ENCODE peak calls at places on chromosomes 16 and 17, in four cellular contexts. One of them, this sample, is unnamed. For H3K4me1 and H3K36me3, the result is how much of the 10 kb centered on the place peaks cover.

GRCh38 chr17:42287305-42288077 is 807 bp upstream of the STAT5A start:
- DNase-seq in tibial nerve: no peak
- DNase-seq in Peyer's patch: peak
- DNase-seq in GM23338: peak
- DNase-seq in this sample: peak

GRCh38 chr17:60947100-60947499 is 269.4 kb downstream of the BCAS3 start:
- DNase-seq in GM23338: no peak
- DNase-seq in tibial nerve: no peak
- DNase-seq in Peyer's patch: no peak
- DNase-seq in this sample: no peak

GRCh38 chr17:79053251-79053925 is 21.2 kb upstream of the ENGASE start:
- DNase-seq in GM23338: no peak
- DNase-seq in Peyer's patch: no peak
- DNase-seq in tibial nerve: no peak
- DNase-seq in this sample: no peak

GRCh38 chr17:72465191-72466024 is 344.6 kb downstream of the SOX9 start:
- DNase-seq in GM23338: no peak
- DNase-seq in tibial nerve: no peak
- DNase-seq in Peyer's patch: no peak
- DNase-seq in this sample: no peak

GRCh38 chr16:77662241-77662640 is 60.1 kb upstream of the NUDT7 start:
- DNase-seq in Peyer's patch: no peak
- DNase-seq in tibial nerve: no peak
- DNase-seq in GM23338: no peak
- DNase-seq in this sample: no peak

GRCh38 chr17:81870978-81871386 is at the start of gene ARHGDIA:
- DNase-seq in tibial nerve: no peak
- DNase-seq in Peyer's patch: no peak
- DNase-seq in GM23338: no peak
- DNase-seq in this sample: peak

GRCh38 chr17:5785343-5785742 is 201.0 kb upstream of the NLRP1 start:
- DNase-seq in tibial nerve: no peak
- DNase-seq in GM23338: no peak
- DNase-seq in Peyer's patch: no peak
- DNase-seq in this sample: no peak

GRCh38 chr17:19991252-19991885 is 13.7 kb upstream of the AKAP10 start:
- DNase-seq in Peyer's patch: no peak
- DNase-seq in tibial nerve: no peak
- DNase-seq in GM23338: no peak
- DNase-seq in this sample: no peak

GRCh38 chr17:48127371-48128051 is 19.9 kb downstream of the SNX11 start:
- DNase-seq in GM23338: no peak
- DNase-seq in Peyer's patch: no peak
- DNase-seq in tibial nerve: no peak
- DNase-seq in this sample: no peak

GRCh38 chr16:53945996-53946395 is 242.0 kb downstream of the FTO start:
- DNase-seq in GM23338: peak
- DNase-seq in tibial nerve: no peak
- DNase-seq in Peyer's patch: no peak
- DNase-seq in this sample: no peak

GRCh38 chr16:48053346-48053745 is 102.4 kb downstream of the ABCC12 start:
- DNase-seq in Peyer's patch: no peak
- DNase-seq in GM23338: peak
- DNase-seq in tibial nerve: no peak
- DNase-seq in this sample: no peak

GRCh38 chr16:11348737-11349598 is 3.7 kb downstream of the RMI2 start:
- DNase-seq in Peyer's patch: no peak
- DNase-seq in GM23338: no peak
- DNase-seq in tibial nerve: no peak
- DNase-seq in this sample: no peak

GRCh38 chr16:11353158-11353557 is 7.9 kb downstream of the RMI2 start:
- DNase-seq in Peyer's patch: no peak
- DNase-seq in tibial nerve: no peak
- DNase-seq in GM23338: no peak
- DNase-seq in this sample: no peak

GRCh38 chr16:11347831-11348230 is 2.6 kb downstream of the RMI2 start:
- DNase-seq in tibial nerve: no peak
- DNase-seq in GM23338: no peak
- DNase-seq in Peyer's patch: no peak
- DNase-seq in this sample: no peak

GRCh38 chr16:11349599-11350276 is 4.5 kb downstream of the RMI2 start:
- DNase-seq in tibial nerve: peak
- DNase-seq in Peyer's patch: no peak
- DNase-seq in GM23338: no peak
- DNase-seq in this sample: peak

GRCh38 chr16:11350531-11351335 is 5.5 kb downstream of the RMI2 start:
- DNase-seq in GM23338: no peak
- DNase-seq in tibial nerve: no peak
- DNase-seq in Peyer's patch: no peak
- DNase-seq in this sample: no peak
- H3K4me1 ChIP-seq in GM23338: half or more
- H3K4me1 ChIP-seq in tibial nerve: under half
- H3K4me1 ChIP-seq in Peyer's patch: under half
- H3K4me1 ChIP-seq in this sample: under half

GRCh38 chr16:14223632-14224031 is 152.5 kb downstream of the MRTFB start:
- DNase-seq in tibial nerve: no peak
- DNase-seq in Peyer's patch: no peak
- DNase-seq in GM23338: no peak
- DNase-seq in this sample: no peak

GRCh38 chr16:14225457-14225856 is 154.3 kb downstream of the MRTFB start:
- DNase-seq in GM23338: no peak
- DNase-seq in tibial nerve: no peak
- DNase-seq in Peyer's patch: no peak
- DNase-seq in this sample: no peak

GRCh38 chr16:14215941-14216340 is 144.8 kb downstream of the MRTFB start:
- DNase-seq in GM23338: no peak
- DNase-seq in tibial nerve: no peak
- DNase-seq in Peyer's patch: no peak
- DNase-seq in this sample: no peak

GRCh38 chr16:14219983-14220382 is 148.9 kb downstream of the MRTFB start:
- DNase-seq in Peyer's patch: no peak
- DNase-seq in GM23338: peak
- DNase-seq in tibial nerve: no peak
- DNase-seq in this sample: no peak
- H3K4me3 ChIP-seq in Peyer's patch: no peak
- H3K4me3 ChIP-seq in GM23338: no peak
- H3K4me3 ChIP-seq in tibial nerve: no peak
- H3K4me3 ChIP-seq in this sample: no peak

GRCh38 chr16:28875134-28876015 is 2.9 kb upstream of the ATP2A1 start:
- DNase-seq in tibial nerve: no peak
- DNase-seq in GM23338: no peak
- DNase-seq in Peyer's patch: no peak
- DNase-seq in this sample: no peak
- H3K36me3 ChIP-seq in tibial nerve: half or more
- H3K36me3 ChIP-seq in GM23338: under half
- H3K36me3 ChIP-seq in Peyer's patch: under half
- H3K36me3 ChIP-seq in this sample: under half

DNA sequence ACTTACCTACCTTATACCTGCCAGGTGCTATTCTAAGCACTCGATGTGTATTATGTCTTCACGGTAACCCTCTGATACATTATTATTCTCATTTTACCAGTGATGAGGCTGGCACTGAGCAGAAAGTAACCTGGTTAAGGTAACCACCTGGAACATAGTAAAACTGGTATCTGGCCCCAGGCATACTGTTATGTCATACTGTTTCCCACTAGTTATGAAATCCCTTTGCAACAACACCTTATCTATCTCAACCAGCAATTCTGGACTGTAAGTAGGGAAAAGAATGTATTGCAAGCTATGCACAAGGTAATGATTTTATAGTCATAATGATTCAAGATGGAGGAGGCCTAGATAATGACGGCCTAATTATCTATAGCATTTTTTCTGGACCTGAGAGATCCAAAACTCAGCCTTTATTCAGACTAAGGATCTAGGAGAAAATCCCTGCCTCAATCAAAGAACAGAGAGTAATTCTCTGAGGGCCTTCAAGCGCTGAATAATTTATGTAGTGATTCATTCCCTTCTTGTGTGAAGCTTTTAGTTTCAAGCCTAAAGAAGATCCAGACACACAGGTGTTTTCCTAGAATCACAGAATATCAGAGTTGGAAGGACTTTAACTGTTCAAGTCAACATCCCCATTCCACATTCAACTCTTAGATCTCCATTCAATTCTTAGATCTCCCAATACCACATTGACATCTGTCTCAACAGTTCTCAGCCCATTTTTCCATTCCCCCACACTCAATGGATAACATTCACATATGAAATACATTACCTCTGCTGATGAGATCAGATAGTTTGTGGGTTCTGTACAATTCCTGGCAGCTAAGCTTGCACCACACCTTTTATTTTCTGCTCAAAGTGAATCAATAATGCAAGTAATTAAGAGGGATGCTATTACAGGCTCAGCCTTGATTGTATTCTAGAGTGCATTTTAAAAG is 14.9 kb upstream of the MMD start:
- DNase-seq in tibial nerve: no peak
- DNase-seq in GM23338: no peak
- DNase-seq in Peyer's patch: no peak
- DNase-seq in this sample: no peak
- H3K4me1 ChIP-seq in tibial nerve: under half
- H3K4me1 ChIP-seq in GM23338: under half
- H3K4me1 ChIP-seq in Peyer's patch: under half
- H3K4me1 ChIP-seq in this sample: under half

GRCh38 chr17:7251330-7252175 is at the start of gene CTDNEP1:
- DNase-seq in GM23338: peak
- DNase-seq in tibial nerve: peak
- DNase-seq in Peyer's patch: peak
- DNase-seq in this sample: peak
- H3K4me3 ChIP-seq in GM23338: peak
- H3K4me3 ChIP-seq in tibial nerve: peak
- H3K4me3 ChIP-seq in Peyer's patch: peak
- H3K4me3 ChIP-seq in this sample: peak

DNA sequence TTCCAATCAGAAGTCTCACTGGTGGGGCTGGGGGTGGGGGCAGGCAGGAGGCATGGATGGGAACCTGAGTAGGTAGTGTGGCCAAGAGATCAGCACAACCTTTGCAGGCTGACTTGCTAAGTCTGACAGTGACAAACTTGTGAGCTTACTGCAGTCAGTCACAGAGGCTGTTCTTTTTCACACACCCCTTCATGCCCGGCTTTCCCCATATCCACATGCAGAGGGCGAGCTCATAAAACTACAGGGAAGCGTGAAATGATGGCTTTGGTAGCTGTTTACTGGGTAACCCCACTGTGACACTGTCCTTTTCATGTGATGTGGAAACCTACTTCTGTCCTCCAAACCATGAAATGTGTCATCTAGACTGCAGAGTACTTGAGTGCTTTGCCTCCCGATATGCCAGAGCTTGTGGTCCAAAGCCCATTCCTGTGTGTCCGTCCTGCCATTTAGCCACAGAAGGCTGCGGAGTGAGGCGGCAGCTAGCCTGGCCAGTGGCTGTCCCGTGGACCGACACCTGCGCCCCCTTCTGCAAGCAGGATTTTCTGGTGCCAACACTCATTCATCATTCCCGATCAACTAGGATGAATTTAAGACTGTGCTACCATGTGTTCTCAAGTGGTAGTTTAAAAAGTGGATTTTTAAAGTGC is 9.8 kb downstream of the GEMIN4 start:
- DNase-seq in Peyer's patch: no peak
- DNase-seq in GM23338: no peak
- DNase-seq in tibial nerve: no peak
- DNase-seq in this sample: no peak
- H3K36me3 ChIP-seq in Peyer's patch: under half
- H3K36me3 ChIP-seq in GM23338: under half
- H3K36me3 ChIP-seq in tibial nerve: half or more
- H3K36me3 ChIP-seq in this sample: half or more

GRCh38 chr17:57480438-57481196 is 224.3 kb downstream of the MSI2 start:
- DNase-seq in tibial nerve: no peak
- DNase-seq in GM23338: no peak
- DNase-seq in Peyer's patch: no peak
- DNase-seq in this sample: no peak

GRCh38 chr17:57478851-57479250 is 222.5 kb downstream of the MSI2 start:
- DNase-seq in Peyer's patch: no peak
- DNase-seq in GM23338: no peak
- DNase-seq in tibial nerve: no peak
- DNase-seq in this sample: no peak

GRCh38 chr17:57475786-57476185 is 219.5 kb downstream of the MSI2 start:
- DNase-seq in Peyer's patch: no peak
- DNase-seq in tibial nerve: no peak
- DNase-seq in GM23338: no peak
- DNase-seq in this sample: no peak

GRCh38 chr17:57477483-57478357 is 221.4 kb downstream of the MSI2 start:
- DNase-seq in tibial nerve: no peak
- DNase-seq in GM23338: no peak
- DNase-seq in Peyer's patch: no peak
- DNase-seq in this sample: no peak

GRCh38 chr17:57478433-57478832 is 222.1 kb downstream of the MSI2 start:
- DNase-seq in GM23338: no peak
- DNase-seq in tibial nerve: no peak
- DNase-seq in Peyer's patch: no peak
- DNase-seq in this sample: no peak
- H3K4me1 ChIP-seq in GM23338: under half
- H3K4me1 ChIP-seq in tibial nerve: under half
- H3K4me1 ChIP-seq in Peyer's patch: under half
- H3K4me1 ChIP-seq in this sample: under half

GRCh38 chr17:76501827-76502307 is 644 bp upstream of the RHBDF2 start:
- DNase-seq in tibial nerve: no peak
- DNase-seq in GM23338: no peak
- DNase-seq in Peyer's patch: no peak
- DNase-seq in this sample: no peak
- H3K4me3 ChIP-seq in tibial nerve: peak
- H3K4me3 ChIP-seq in GM23338: peak
- H3K4me3 ChIP-seq in Peyer's patch: peak
- H3K4me3 ChIP-seq in this sample: peak